ENCODE peak calls at places on chromosomes 13 and 19, in nine cellular contexts. P, X, S, K, W, L, U, D and Q are unnamed samples.

GRCh38 chr19:54364775-54365257 is at the start of gene LAIR1:
- DNase-seq in P (peak; percentile 81), X (no peak), U (no peak), S (no peak), W (peak; percentile 18), K (no peak), D (peak; percentile 78), L (no peak), Q (peak; percentile 74)

GRCh38 chr13:21014666-21015170 is 46.7 kb downstream of the LATS2 start:
- DNase-seq in W (no peak), S (peak; percentile 83), U (no peak), P (no peak), K (peak; percentile 90), L (no peak), X (peak; percentile 85), D (no peak), Q (no peak)

GRCh38 chr19:42401365-42402303 is 11.5 kb upstream of the CNFN start:
- DNase-seq in W (peak; percentile 87), S (peak; percentile 75), L (peak; percentile 96), X (peak; percentile 66), K (peak; percentile 84), D (peak; percentile 86), U (peak; percentile 72), P (peak; percentile 80), Q (peak; percentile 86)

GRCh38 chr19:5644051-5644450 is 21.2 kb downstream of the SAFB start:
- DNase-seq in P (no peak), L (no peak), D (no peak), U (no peak), S (no peak), K (peak; percentile 47), W (no peak), X (no peak), Q (no peak)

GRCh38 chr19:50817941-50818858 is 5.4 kb downstream of the KLK1 start:
- DNase-seq in S (no peak), D (no peak), P (peak; percentile 92), X (peak; percentile 28), L (peak; percentile 96), W (no peak), U (peak; percentile 89), K (peak; percentile 10), Q (peak; percentile 68)

GRCh38 chr19:44986389-44986788 is 14.9 kb upstream of the RELB start:
- DNase-seq in L (no peak), K (no peak), D (no peak), P (no peak), U (no peak), W (no peak), S (no peak), X (no peak), Q (no peak)

GRCh38 chr13:44840131-44840530 is 149.1 kb downstream of the NUFIP1 start:
- DNase-seq in X (no peak), S (no peak), P (no peak), D (no peak), W (no peak), L (no peak), U (no peak), K (peak; percentile 22), Q (no peak)

GRCh38 chr19:4149518-4150288 is 3.7 kb upstream of the CREB3L3 start:
- DNase-seq in D (no peak), P (peak; percentile 68), W (no peak), X (no peak), S (no peak), U (no peak), L (no peak), K (no peak), Q (no peak)

GRCh38 chr19:22519152-22519551 is 97.0 kb upstream of the ZNF98 start:
- DNase-seq in K (no peak), W (no peak), D (no peak), P (no peak), X (no peak), U (no peak), S (no peak), L (no peak), Q (no peak)

GRCh38 chr19:22515435-22515834 is 93.3 kb upstream of the ZNF98 start:
- DNase-seq in L (no peak), K (no peak), S (no peak), P (no peak), U (no peak), D (no peak), W (no peak), X (no peak), Q (no peak)

DNA sequence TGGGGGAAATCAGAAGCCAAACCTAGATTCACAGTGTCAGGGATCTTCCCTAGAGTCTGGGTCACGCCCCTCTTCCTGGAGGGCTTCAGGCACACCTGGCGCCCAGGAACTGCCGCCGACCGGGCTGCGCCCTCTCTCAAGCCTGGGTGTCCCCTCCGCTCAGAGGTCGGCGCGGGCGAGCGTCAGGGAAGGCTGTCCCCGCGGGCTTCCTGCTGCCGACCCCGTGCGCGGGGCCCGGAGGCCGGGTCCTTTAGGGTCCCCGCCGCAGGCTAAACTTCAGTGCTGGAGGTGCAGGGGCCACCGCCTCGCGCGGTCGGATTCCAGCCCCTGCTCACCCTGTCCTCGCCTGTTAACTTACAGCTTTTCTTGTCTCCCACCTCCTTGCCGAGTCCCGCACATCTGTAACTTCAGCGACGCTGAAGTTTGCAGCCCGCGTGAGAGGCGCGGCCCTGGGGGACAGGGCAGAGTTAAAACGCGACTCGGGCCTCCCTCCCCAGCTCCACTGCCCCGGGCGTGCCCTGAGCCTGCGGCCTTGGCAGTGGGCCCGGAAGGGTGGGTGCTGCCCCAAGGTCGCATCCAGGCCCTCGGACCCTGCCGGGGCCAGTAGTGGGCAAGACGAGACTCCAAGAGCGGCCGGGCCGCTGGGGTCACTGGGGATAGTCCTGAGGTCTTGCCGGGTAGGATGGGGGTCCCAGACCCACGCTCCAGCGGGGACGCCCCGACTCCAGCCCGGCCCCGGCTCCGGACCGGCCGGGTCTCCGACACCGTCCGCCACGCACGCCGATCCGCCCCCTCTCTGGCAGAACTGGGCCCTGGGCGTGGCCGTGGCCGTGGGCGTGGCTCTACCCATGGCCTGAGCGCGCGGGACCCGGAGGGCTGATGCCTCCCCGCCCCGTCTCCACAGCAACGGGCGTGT is 95.6 kb upstream of the ZNF98 start:
- DNase-seq in K (no peak), P (no peak), W (no peak), U (no peak), D (no peak), X (no peak), L (no peak), S (no peak), Q (no peak)
- H3K4me3 ChIP-seq in K (no peak overlapping the region), P (no peak overlapping the region), W (no peak overlapping the region), U (no peak overlapping the region), D (no peak overlapping the region), X (no peak overlapping the region), L (no peak overlapping the region), S (no peak overlapping the region), Q (no peak overlapping the region)

DNA sequence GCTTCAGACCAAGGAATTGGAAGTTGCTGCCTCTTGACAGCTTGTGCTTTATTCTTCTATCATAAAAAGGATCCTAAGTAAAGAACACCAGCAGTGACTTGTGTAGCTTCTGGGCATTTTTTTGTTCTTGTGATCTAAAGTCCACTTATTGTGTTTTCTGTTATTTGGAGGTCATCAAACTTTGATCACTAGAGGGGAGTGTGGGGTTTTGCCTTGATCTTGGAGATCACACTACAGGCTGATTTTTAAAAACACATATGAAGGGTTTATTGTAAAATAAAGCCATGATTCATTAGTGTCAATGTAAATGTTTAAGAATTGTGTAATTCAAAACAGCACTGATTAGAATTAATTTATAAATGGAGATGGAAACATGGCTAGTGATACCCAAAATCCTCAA is 328.7 kb upstream of the EDNRB start:
- DNase-seq in S (no peak), W (no peak), K (no peak), P (no peak), U (no peak), D (no peak), X (no peak), L (no peak), Q (no peak)
- TF ChIP-seq CTCF in S (no peak), W (no peak), K (no peak), P (no peak), U (no peak), D (no peak), X (no peak), L (peak; percentile 43), Q (no peak)

GRCh38 chr19:1132625-1133383 is 29.0 kb downstream of the GPX4 start:
- DNase-seq in U (no peak), D (no peak), W (no peak), L (no peak), K (no peak), X (no peak), S (no peak), P (no peak), Q (peak; percentile 66)

GRCh38 chr19:1129535-1129934 is 25.7 kb downstream of the GPX4 start:
- DNase-seq in W (no peak), D (no peak), L (no peak), S (no peak), U (no peak), P (peak; percentile 53), X (no peak), K (no peak), Q (no peak)

GRCh38 chr19:1131718-1132552 is 28.1 kb downstream of the GPX4 start:
- DNase-seq in L (peak; percentile 89), S (peak; percentile 90), X (peak; percentile 90), W (peak; percentile 79), U (peak; percentile 66), P (peak; percentile 96), D (peak; percentile 86), K (peak; percentile 92), Q (peak; percentile 95)

GRCh38 chr19:1133471-1133929 is 29.7 kb downstream of the GPX4 start:
- DNase-seq in P (peak; percentile 86), W (no peak), K (no peak), S (no peak), D (peak; percentile 83), L (peak; percentile 72), X (no peak), U (no peak), Q (peak; percentile 68)

DNA sequence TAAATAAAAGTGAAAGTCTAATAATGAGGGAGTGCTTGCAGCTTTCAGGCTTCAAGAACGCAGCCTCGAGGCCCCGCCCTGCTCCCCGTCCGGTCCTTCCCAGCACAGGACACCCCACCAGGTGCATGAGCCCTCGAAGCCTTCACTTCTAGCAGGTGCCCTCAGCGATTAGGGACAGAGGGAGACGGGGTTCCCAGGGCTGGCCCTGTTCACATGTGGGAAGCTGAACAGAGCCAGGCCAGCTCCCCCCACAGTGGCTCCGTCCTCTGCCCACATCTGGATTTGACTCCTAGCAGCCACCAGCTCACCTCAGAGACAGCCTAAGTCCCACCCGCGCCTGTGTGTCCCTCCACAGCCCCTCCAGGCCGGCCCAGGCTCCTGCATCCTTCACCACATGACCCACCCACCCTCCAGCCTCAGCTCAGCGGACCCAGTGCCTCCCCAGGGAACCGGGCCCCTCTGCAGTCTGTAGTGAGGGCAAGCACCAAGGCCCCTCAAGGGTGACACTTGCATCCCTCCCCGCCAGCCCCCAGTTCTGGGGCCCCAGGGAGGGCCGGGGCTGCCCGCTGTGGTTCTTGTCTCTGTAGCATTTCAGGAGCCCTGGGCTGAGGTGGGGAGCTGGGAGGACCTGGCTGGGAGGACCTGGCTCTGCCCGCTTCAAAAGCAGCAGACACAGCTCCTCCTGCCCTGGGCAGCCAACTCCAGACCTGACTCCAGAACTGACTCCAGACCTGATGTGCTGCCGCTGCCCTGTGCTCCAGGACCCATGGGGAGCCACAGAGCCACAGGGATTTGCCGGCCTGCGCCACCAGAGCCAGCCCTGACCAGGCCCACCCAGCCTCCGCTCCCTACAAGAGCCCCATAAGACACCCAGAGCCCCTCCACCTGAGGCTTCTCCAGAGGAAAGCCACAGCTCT is 27.3 kb downstream of the GPX4 start:
- DNase-seq in D (peak; percentile 67), P (peak; percentile 85), W (peak; percentile 26), U (no peak), X (no peak), S (no peak), L (no peak), K (no peak), Q (no peak)
- H3K4me3 ChIP-seq in D (peak overlapping the region; percentile 96), P (peak overlapping the region; percentile 44), W (peak overlapping the region; percentile 57), U (peak overlapping the region; percentile 12), X (peak overlapping the region; percentile 68), S (peak overlapping the region; percentile 77), L (peak overlapping the region; percentile 43), K (peak overlapping the region; percentile 80), Q (peak overlapping the region; percentile 85)

GRCh38 chr19:1247747-1248453 is 483 bp upstream of the MIDN start:
- DNase-seq in P (peak; percentile 91), X (no peak), D (peak; percentile 79), L (peak; percentile 83), U (peak; percentile 77), S (peak; percentile 71), W (peak; percentile 82), K (peak; percentile 51), Q (peak; percentile 79)
- TF ChIP-seq CTCF in P (no peak), X (peak; percentile 26), D (no peak), L (peak; percentile 64), U (no peak), S (peak; percentile 42), W (peak; percentile 13), K (peak; percentile 26), Q (peak; percentile 46)